ENCODE peak calls at places on chromosomes 12 and 14, in four cellular contexts. One of them, this sample, is unnamed.

GRCh38 chr12:69484428-69484827 is 14.2 kb downstream of the FRS2 start:
- DNase-seq in WTC11: no peak
- DNase-seq in mesothelial cell of epicardium: no peak
- DNase-seq in GM13977: no peak
- DNase-seq in this sample: no peak

GRCh38 chr12:113955109-113955970 is 10.8 kb downstream of the RBM19 start:
- DNase-seq in WTC11: peak
- DNase-seq in mesothelial cell of epicardium: no peak
- DNase-seq in GM13977: no peak
- DNase-seq in this sample: peak

GRCh38 chr14:56400426-56400825 is 179.2 kb upstream of the TMEM260 start:
- DNase-seq in WTC11: no peak
- DNase-seq in mesothelial cell of epicardium: no peak
- DNase-seq in GM13977: no peak
- DNase-seq in this sample: no peak

GRCh38 chr14:74575936-74576335 is 36.1 kb downstream of the LTBP2 start:
- DNase-seq in WTC11: no peak
- DNase-seq in mesothelial cell of epicardium: no peak
- DNase-seq in GM13977: no peak
- DNase-seq in this sample: no peak

GRCh38 chr12:26936559-26937442 is 980 bp downstream of the INTS13 start:
- DNase-seq in WTC11: no peak
- DNase-seq in mesothelial cell of epicardium: no peak
- DNase-seq in GM13977: peak
- DNase-seq in this sample: no peak

GRCh38 chr12:127381681-127382080 is 885.3 kb upstream of the TMEM132C start:
- DNase-seq in WTC11: no peak
- DNase-seq in mesothelial cell of epicardium: no peak
- DNase-seq in GM13977: no peak
- DNase-seq in this sample: no peak

GRCh38 chr12:86379337-86379736 is 123.1 kb upstream of the MGAT4C start:
- DNase-seq in WTC11: no peak
- DNase-seq in mesothelial cell of epicardium: no peak
- DNase-seq in GM13977: no peak
- DNase-seq in this sample: no peak

GRCh38 chr12:46264057-46264456 is 4.8 kb downstream of the SLC38A1 start:
- DNase-seq in WTC11: no peak
- DNase-seq in mesothelial cell of epicardium: no peak
- DNase-seq in GM13977: peak
- DNase-seq in this sample: no peak

GRCh38 chr12:90064759-90065158 is 356.1 kb upstream of the ATP2B1 start:
- DNase-seq in WTC11: no peak
- DNase-seq in mesothelial cell of epicardium: no peak
- DNase-seq in GM13977: no peak
- DNase-seq in this sample: no peak

GRCh38 chr14:99231850-99232401 is 40.1 kb downstream of the BCL11B start:
- DNase-seq in WTC11: peak
- DNase-seq in mesothelial cell of epicardium: peak
- DNase-seq in GM13977: no peak
- DNase-seq in this sample: no peak

GRCh38 chr12:6312529-6313325 is 2.2 kb downstream of the PLEKHG6 start:
- DNase-seq in WTC11: peak
- DNase-seq in mesothelial cell of epicardium: no peak
- DNase-seq in GM13977: peak
- DNase-seq in this sample: no peak

GRCh38 chr12:13609874-13610273 is 371.5 kb downstream of the GRIN2B start:
- DNase-seq in WTC11: no peak
- DNase-seq in mesothelial cell of epicardium: no peak
- DNase-seq in GM13977: no peak
- DNase-seq in this sample: no peak

GRCh38 chr12:13179159-13180074 is 17.1 kb upstream of the EMP1 start:
- DNase-seq in WTC11: peak
- DNase-seq in mesothelial cell of epicardium: no peak
- DNase-seq in GM13977: no peak
- DNase-seq in this sample: no peak

GRCh38 chr12:31370645-31371620 is 45.0 kb upstream of the SINHCAF start:
- DNase-seq in WTC11: peak
- DNase-seq in mesothelial cell of epicardium: no peak
- DNase-seq in GM13977: no peak
- DNase-seq in this sample: peak

GRCh38 chr12:13981296-13981962 is at the start of gene GRIN2B:
- DNase-seq in WTC11: peak
- DNase-seq in mesothelial cell of epicardium: peak
- DNase-seq in GM13977: no peak
- DNase-seq in this sample: no peak

GRCh38 chr12:4379410-4379809 is at the start of gene FGF23:
- DNase-seq in WTC11: peak
- DNase-seq in mesothelial cell of epicardium: peak
- DNase-seq in GM13977: no peak
- DNase-seq in this sample: no peak

GRCh38 chr12:52920937-52921336 is 16.1 kb upstream of the KRT8 start:
- DNase-seq in WTC11: no peak
- DNase-seq in mesothelial cell of epicardium: no peak
- DNase-seq in GM13977: no peak
- DNase-seq in this sample: no peak

GRCh38 chr12:51307655-51308593 is 16.1 kb downstream of the BIN2 start:
- DNase-seq in WTC11: no peak
- DNase-seq in mesothelial cell of epicardium: no peak
- DNase-seq in GM13977: no peak
- DNase-seq in this sample: no peak

GRCh38 chr14:55240526-55241178 is 30.6 kb upstream of the FBXO34 start:
- DNase-seq in WTC11: peak
- DNase-seq in mesothelial cell of epicardium: no peak
- DNase-seq in GM13977: no peak
- DNase-seq in this sample: no peak

GRCh38 chr14:65500075-65500474 is 87.5 kb downstream of the FUT8 start:
- DNase-seq in WTC11: no peak
- DNase-seq in mesothelial cell of epicardium: no peak
- DNase-seq in GM13977: no peak
- DNase-seq in this sample: no peak

GRCh38 chr14:95078841-95079240 is 78.5 kb downstream of the DICER1 start:
- DNase-seq in WTC11: peak
- DNase-seq in mesothelial cell of epicardium: no peak
- DNase-seq in GM13977: no peak
- DNase-seq in this sample: no peak